ENCODE peak calls at places on chromosome 3, in eight cellular contexts. One of them, this sample, is unnamed.
A peak's percentile ranks its signal among the peaks of the same experiment; 100 is the strongest.

GRCh38 chr3:177069514-177070329 is 127.6 kb downstream of the TBL1XR1 start:
- DNase-seq in SJSA1: no peak
- DNase-seq in heart right ventricle: no peak
- DNase-seq in adipocyte: peak; percentile 49
- DNase-seq in brain microvascular endothelial cell: no peak
- DNase-seq in breast epithelium: no peak
- DNase-seq in AG04450: peak; percentile 1
- DNase-seq in tibial artery: no peak
- DNase-seq in this sample: no peak

GRCh38 chr3:156548041-156548687 is 6.8 kb downstream of the SSR3 start:
- DNase-seq in SJSA1: no peak
- DNase-seq in heart right ventricle: no peak
- DNase-seq in adipocyte: peak; percentile 32
- DNase-seq in brain microvascular endothelial cell: no peak
- DNase-seq in breast epithelium: no peak
- DNase-seq in AG04450: no peak
- DNase-seq in tibial artery: no peak
- DNase-seq in this sample: no peak

GRCh38 chr3:171862392-171862791 is 19.2 kb downstream of the TMEM212 start:
- DNase-seq in SJSA1: no peak
- DNase-seq in heart right ventricle: no peak
- DNase-seq in adipocyte: no peak
- DNase-seq in brain microvascular endothelial cell: no peak
- DNase-seq in breast epithelium: no peak
- DNase-seq in AG04450: no peak
- DNase-seq in tibial artery: no peak
- DNase-seq in this sample: no peak

GRCh38 chr3:8964436-8965370 is 1.4 kb upstream of the RAD18 start:
- DNase-seq in SJSA1: peak; percentile 57
- DNase-seq in heart right ventricle: no peak
- DNase-seq in adipocyte: peak; percentile 79
- DNase-seq in brain microvascular endothelial cell: peak; percentile 33
- DNase-seq in breast epithelium: no peak
- DNase-seq in AG04450: no peak
- DNase-seq in tibial artery: no peak
- DNase-seq in this sample: no peak

GRCh38 chr3:76585794-76586392 is 454.0 kb upstream of the ROBO2 start:
- DNase-seq in SJSA1: no peak
- DNase-seq in heart right ventricle: no peak
- DNase-seq in adipocyte: peak; percentile 76
- DNase-seq in brain microvascular endothelial cell: no peak
- DNase-seq in breast epithelium: no peak
- DNase-seq in AG04450: no peak
- DNase-seq in tibial artery: no peak
- DNase-seq in this sample: no peak

GRCh38 chr3:127483005-127483641 is 107.4 kb downstream of the TPRA1 start:
- DNase-seq in SJSA1: peak; percentile 31
- DNase-seq in heart right ventricle: no peak
- DNase-seq in adipocyte: no peak
- DNase-seq in brain microvascular endothelial cell: no peak
- DNase-seq in breast epithelium: no peak
- DNase-seq in AG04450: no peak
- DNase-seq in tibial artery: peak; percentile 7
- DNase-seq in this sample: no peak

GRCh38 chr3:99751649-99752048 is 66.0 kb upstream of the CMSS1 start:
- DNase-seq in SJSA1: no peak
- DNase-seq in heart right ventricle: no peak
- DNase-seq in adipocyte: peak; percentile 69
- DNase-seq in brain microvascular endothelial cell: peak; percentile 21
- DNase-seq in breast epithelium: no peak
- DNase-seq in AG04450: peak; percentile 26
- DNase-seq in tibial artery: no peak
- DNase-seq in this sample: no peak

GRCh38 chr3:50333744-50334328 is 5.8 kb upstream of the TUSC2 start:
- DNase-seq in SJSA1: no peak
- DNase-seq in heart right ventricle: peak; percentile 91
- DNase-seq in adipocyte: no peak
- DNase-seq in brain microvascular endothelial cell: peak; percentile 94
- DNase-seq in breast epithelium: no peak
- DNase-seq in AG04450: no peak
- DNase-seq in tibial artery: peak; percentile 59
- DNase-seq in this sample: no peak

GRCh38 chr3:155465664-155466063 is 172.2 kb upstream of the STRIT1 start:
- DNase-seq in SJSA1: no peak
- DNase-seq in heart right ventricle: no peak
- DNase-seq in adipocyte: no peak
- DNase-seq in brain microvascular endothelial cell: no peak
- DNase-seq in breast epithelium: no peak
- DNase-seq in AG04450: no peak
- DNase-seq in tibial artery: no peak
- DNase-seq in this sample: no peak

GRCh38 chr3:39110041-39110639 is 2.7 kb downstream of the TTC21A start:
- DNase-seq in SJSA1: peak; percentile 32
- DNase-seq in heart right ventricle: no peak
- DNase-seq in adipocyte: no peak
- DNase-seq in brain microvascular endothelial cell: no peak
- DNase-seq in breast epithelium: no peak
- DNase-seq in AG04450: no peak
- DNase-seq in tibial artery: peak; percentile 9
- DNase-seq in this sample: no peak

GRCh38 chr3:159069076-159069475 is 267.2 kb downstream of the MFSD1 start:
- DNase-seq in SJSA1: no peak
- DNase-seq in heart right ventricle: no peak
- DNase-seq in adipocyte: no peak
- DNase-seq in brain microvascular endothelial cell: no peak
- DNase-seq in breast epithelium: no peak
- DNase-seq in AG04450: no peak
- DNase-seq in tibial artery: no peak
- DNase-seq in this sample: no peak

GRCh38 chr3:149615731-149616221 is 42.0 kb downstream of the WWTR1 start:
- DNase-seq in SJSA1: no peak
- DNase-seq in heart right ventricle: no peak
- DNase-seq in adipocyte: no peak
- DNase-seq in brain microvascular endothelial cell: peak; percentile 69
- DNase-seq in breast epithelium: no peak
- DNase-seq in AG04450: no peak
- DNase-seq in tibial artery: no peak
- DNase-seq in this sample: no peak

GRCh38 chr3:157669403-157669802 is 166.2 kb upstream of the VEPH1 start:
- DNase-seq in SJSA1: no peak
- DNase-seq in heart right ventricle: no peak
- DNase-seq in adipocyte: peak; percentile 9
- DNase-seq in brain microvascular endothelial cell: no peak
- DNase-seq in breast epithelium: no peak
- DNase-seq in AG04450: no peak
- DNase-seq in tibial artery: no peak
- DNase-seq in this sample: no peak

GRCh38 chr3:23698652-23699313 is 107.0 kb upstream of the UBE2E1 start:
- DNase-seq in SJSA1: no peak
- DNase-seq in heart right ventricle: no peak
- DNase-seq in adipocyte: no peak
- DNase-seq in brain microvascular endothelial cell: no peak
- DNase-seq in breast epithelium: no peak
- DNase-seq in AG04450: no peak
- DNase-seq in tibial artery: no peak
- DNase-seq in this sample: no peak

GRCh38 chr3:38538773-38539353 is 42.7 kb downstream of the EXOG start:
- DNase-seq in SJSA1: no peak
- DNase-seq in heart right ventricle: peak; percentile 52
- DNase-seq in adipocyte: peak; percentile 5
- DNase-seq in brain microvascular endothelial cell: no peak
- DNase-seq in breast epithelium: no peak
- DNase-seq in AG04450: no peak
- DNase-seq in tibial artery: no peak
- DNase-seq in this sample: no peak

GRCh38 chr3:61908344-61908743 is 347.0 kb downstream of the PTPRG start:
- DNase-seq in SJSA1: no peak
- DNase-seq in heart right ventricle: no peak
- DNase-seq in adipocyte: peak; percentile 57
- DNase-seq in brain microvascular endothelial cell: no peak
- DNase-seq in breast epithelium: no peak
- DNase-seq in AG04450: peak; percentile 10
- DNase-seq in tibial artery: no peak
- DNase-seq in this sample: no peak

GRCh38 chr3:168884353-168884903 is 779.1 kb downstream of the MECOM start:
- DNase-seq in SJSA1: no peak
- DNase-seq in heart right ventricle: peak; percentile 62
- DNase-seq in adipocyte: peak; percentile 85
- DNase-seq in brain microvascular endothelial cell: peak; percentile 91
- DNase-seq in breast epithelium: no peak
- DNase-seq in AG04450: peak; percentile 48
- DNase-seq in tibial artery: peak; percentile 29
- DNase-seq in this sample: no peak

GRCh38 chr3:157958471-157958870 is 147.7 kb downstream of the SHOX2 start:
- DNase-seq in SJSA1: no peak
- DNase-seq in heart right ventricle: no peak
- DNase-seq in adipocyte: no peak
- DNase-seq in brain microvascular endothelial cell: no peak
- DNase-seq in breast epithelium: no peak
- DNase-seq in AG04450: no peak
- DNase-seq in tibial artery: no peak
- DNase-seq in this sample: no peak

GRCh38 chr3:10090181-10090580 is 17.9 kb downstream of the FANCD2OS start:
- DNase-seq in SJSA1: no peak
- DNase-seq in heart right ventricle: no peak
- DNase-seq in adipocyte: no peak
- DNase-seq in brain microvascular endothelial cell: no peak
- DNase-seq in breast epithelium: no peak
- DNase-seq in AG04450: no peak
- DNase-seq in tibial artery: no peak
- DNase-seq in this sample: no peak

GRCh38 chr3:12870942-12871341 is 29.6 kb upstream of the RPL32 start:
- DNase-seq in SJSA1: no peak
- DNase-seq in heart right ventricle: peak; percentile 43
- DNase-seq in adipocyte: peak; percentile 40
- DNase-seq in brain microvascular endothelial cell: no peak
- DNase-seq in breast epithelium: no peak
- DNase-seq in AG04450: no peak
- DNase-seq in tibial artery: peak; percentile 70
- DNase-seq in this sample: no peak

GRCh38 chr3:100165926-100166550 is 51.7 kb upstream of the FILIP1L start:
- DNase-seq in SJSA1: no peak
- DNase-seq in heart right ventricle: no peak
- DNase-seq in adipocyte: peak; percentile 61
- DNase-seq in brain microvascular endothelial cell: no peak
- DNase-seq in breast epithelium: no peak
- DNase-seq in AG04450: no peak
- DNase-seq in tibial artery: no peak
- DNase-seq in this sample: no peak

GRCh38 chr3:184715943-184716651 is 4.2 kb upstream of the MAGEF1 start:
- DNase-seq in SJSA1: no peak
- DNase-seq in heart right ventricle: no peak
- DNase-seq in adipocyte: peak; percentile 38
- DNase-seq in brain microvascular endothelial cell: no peak
- DNase-seq in breast epithelium: no peak
- DNase-seq in AG04450: no peak
- DNase-seq in tibial artery: no peak
- DNase-seq in this sample: no peak
- H3K4me3 ChIP-seq in SJSA1: no peak overlapping the region
- H3K4me3 ChIP-seq in heart right ventricle: no peak overlapping the region
- H3K4me3 ChIP-seq in adipocyte: peak overlapping the region; percentile 71
- H3K4me3 ChIP-seq in brain microvascular endothelial cell: no peak overlapping the region
- H3K4me3 ChIP-seq in breast epithelium: no peak overlapping the region
- H3K4me3 ChIP-seq in AG04450: no peak overlapping the region
- H3K4me3 ChIP-seq in tibial artery: no peak overlapping the region
- H3K4me3 ChIP-seq in this sample: no peak overlapping the region

GRCh38 chr3:52218026-52218425 is 7.4 kb downstream of the TLR9 start:
- DNase-seq in SJSA1: no peak
- DNase-seq in heart right ventricle: no peak
- DNase-seq in adipocyte: no peak
- DNase-seq in brain microvascular endothelial cell: no peak
- DNase-seq in breast epithelium: no peak
- DNase-seq in AG04450: no peak
- DNase-seq in tibial artery: no peak
- DNase-seq in this sample: no peak
- H3K4me3 ChIP-seq in SJSA1: no peak overlapping the region
- H3K4me3 ChIP-seq in heart right ventricle: no peak overlapping the region
- H3K4me3 ChIP-seq in adipocyte: no peak overlapping the region
- H3K4me3 ChIP-seq in brain microvascular endothelial cell: no peak overlapping the region
- H3K4me3 ChIP-seq in breast epithelium: no peak overlapping the region
- H3K4me3 ChIP-seq in AG04450: no peak overlapping the region
- H3K4me3 ChIP-seq in tibial artery: no peak overlapping the region
- H3K4me3 ChIP-seq in this sample: no peak overlapping the region

DNA sequence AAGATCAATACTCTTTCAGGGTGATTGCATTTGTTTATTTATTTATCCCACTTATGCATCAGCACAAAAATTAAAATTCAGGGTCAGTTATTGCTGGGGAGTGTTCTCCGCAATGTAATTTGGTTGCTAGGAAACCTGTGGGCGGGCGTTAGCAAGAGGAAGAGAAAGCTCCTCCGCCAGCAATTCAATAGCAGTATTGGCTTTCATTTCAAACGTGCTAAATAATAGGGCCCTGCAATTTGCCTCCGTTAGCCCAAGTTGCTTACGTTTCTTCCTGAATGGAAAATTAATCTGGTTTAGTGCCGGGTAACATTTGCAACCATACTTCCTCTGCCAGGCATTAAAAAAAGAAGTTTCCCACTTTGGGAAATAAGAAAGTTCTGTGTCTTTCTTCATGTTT is 35.5 kb upstream of the PLCL2 start:
- DNase-seq in SJSA1: no peak
- DNase-seq in heart right ventricle: peak; percentile 84
- DNase-seq in adipocyte: peak; percentile 65
- DNase-seq in brain microvascular endothelial cell: peak; percentile 55
- DNase-seq in breast epithelium: no peak
- DNase-seq in AG04450: no peak
- DNase-seq in tibial artery: peak; percentile 51
- DNase-seq in this sample: peak; percentile 36
- H3K4me3 ChIP-seq in SJSA1: no peak overlapping the region
- H3K4me3 ChIP-seq in heart right ventricle: no peak overlapping the region
- H3K4me3 ChIP-seq in adipocyte: peak overlapping the region; percentile 63
- H3K4me3 ChIP-seq in brain microvascular endothelial cell: peak overlapping the region; percentile 29
- H3K4me3 ChIP-seq in breast epithelium: no peak overlapping the region
- H3K4me3 ChIP-seq in AG04450: no peak overlapping the region
- H3K4me3 ChIP-seq in tibial artery: no peak overlapping the region
- H3K4me3 ChIP-seq in this sample: peak overlapping the region; percentile 22

DNA sequence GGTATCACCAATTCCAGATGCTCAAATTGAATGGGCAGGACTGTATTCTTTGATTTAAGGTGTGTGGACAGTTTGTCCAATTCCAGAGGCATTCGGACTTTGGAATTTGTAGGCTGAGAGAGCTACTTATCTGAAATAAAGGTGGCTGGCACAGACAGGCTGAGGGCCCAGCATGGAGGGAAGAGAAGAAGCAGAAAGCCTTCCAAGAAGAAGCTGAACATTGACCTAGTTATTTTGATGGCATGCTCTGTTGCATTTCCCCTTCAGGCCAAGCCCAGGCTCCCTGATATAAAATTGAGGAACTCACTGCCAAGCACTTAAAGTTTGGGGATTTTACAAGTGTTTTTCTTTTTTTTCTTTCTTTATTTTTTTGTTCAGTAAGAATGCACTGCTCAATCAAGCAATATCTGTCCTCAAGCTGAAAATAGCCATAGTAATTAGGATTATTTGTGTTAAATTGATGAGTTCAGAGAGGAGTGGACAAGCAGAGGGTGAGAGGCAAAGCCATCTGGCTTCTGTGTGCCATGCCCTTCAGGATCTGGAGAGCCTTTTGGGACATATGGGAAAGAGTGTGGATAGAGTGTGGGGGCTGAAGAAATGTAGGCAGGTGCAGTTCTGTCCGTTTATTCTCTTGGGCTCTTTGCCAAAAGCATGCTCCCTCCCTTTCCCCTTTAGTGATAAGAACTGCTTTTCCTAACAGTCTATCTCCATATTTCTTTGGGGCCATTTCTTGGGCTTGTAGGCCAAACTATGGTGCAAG is 148.9 kb downstream of the OXSM start:
- DNase-seq in SJSA1: no peak
- DNase-seq in heart right ventricle: no peak
- DNase-seq in adipocyte: no peak
- DNase-seq in brain microvascular endothelial cell: no peak
- DNase-seq in breast epithelium: no peak
- DNase-seq in AG04450: no peak
- DNase-seq in tibial artery: no peak
- DNase-seq in this sample: no peak
- H3K4me3 ChIP-seq in SJSA1: no peak overlapping the region
- H3K4me3 ChIP-seq in heart right ventricle: no peak overlapping the region
- H3K4me3 ChIP-seq in adipocyte: no peak overlapping the region
- H3K4me3 ChIP-seq in brain microvascular endothelial cell: no peak overlapping the region
- H3K4me3 ChIP-seq in breast epithelium: no peak overlapping the region
- H3K4me3 ChIP-seq in AG04450: no peak overlapping the region
- H3K4me3 ChIP-seq in tibial artery: no peak overlapping the region
- H3K4me3 ChIP-seq in this sample: no peak overlapping the region

This sample was measured in effector memory CD4-positive, alpha-beta T cell.